ENCODE peak calls at places on chromosome 17, in ten cellular contexts. V is ELR; C is activated naive CD4-positive, alpha-beta T cell treated with Interleukin-2 at 50 U/mL for 16 hours; I is AG04450; F is CD8-positive, alpha-beta memory T cell; Q is stimulated activated CD8-positive, alpha-beta memory T cell treated with anti-CD3 and anti-CD28 coated beads, Interleukin-7, amount 100 ng/mL, for 1 hour; E is HTR-8/SVneo; R is breast epithelium; W is 8988T; M is neuronal stem cell. P is an unnamed sample.

GRCh38 chr17:49935526-49936210 is 33.3 kb upstream of the DLX4 start:
- DNase-seq in V (no peak), C (no peak), I (no peak), F (no peak), Q (no peak), E (no peak), R (no peak), W (no peak), M (no peak), P (no peak)

GRCh38 chr17:45320931-45321461 is 4.2 kb upstream of the MAP3K14 start:
- DNase-seq in V (peak; percentile 100), C (no peak), I (peak; percentile 73), F (no peak), Q (no peak), E (peak; percentile 98), R (no peak), W (peak; percentile 61), M (no peak), P (no peak)

GRCh38 chr17:68382582-68383085 is 74.7 kb downstream of the WIPI1 start:
- DNase-seq in V (peak; percentile 35), C (no peak), I (no peak), F (no peak), Q (no peak), E (no peak), R (no peak), W (no peak), M (no peak), P (no peak)

GRCh38 chr17:28953444-28954118 is 2.3 kb upstream of the PHF12 start:
- DNase-seq in V (peak; percentile 65), C (peak; percentile 49), I (no peak), F (peak; percentile 19), Q (no peak), E (peak; percentile 63), R (no peak), W (peak; percentile 83), M (peak; percentile 83), P (no peak)

GRCh38 chr17:81053043-81053970 is 18.4 kb downstream of the BAIAP2 start:
- DNase-seq in V (no peak), C (no peak), I (no peak), F (no peak), Q (no peak), E (no peak), R (no peak), W (no peak), M (no peak), P (no peak)

GRCh38 chr17:71184716-71185115 is 936.1 kb upstream of the SOX9 start:
- DNase-seq in V (no peak), C (no peak), I (no peak), F (no peak), Q (no peak), E (no peak), R (no peak), W (no peak), M (no peak), P (no peak)

GRCh38 chr17:48539177-48539576 is 5.7 kb downstream of the HOXB2 start:
- DNase-seq in V (peak; percentile 84), C (no peak), I (no peak), F (no peak), Q (no peak), E (peak; percentile 62), R (no peak), W (no peak), M (no peak), P (no peak)

GRCh38 chr17:6084226-6085161 is 14.3 kb downstream of the WSCD1 start:
- DNase-seq in V (no peak), C (no peak), I (no peak), F (no peak), Q (no peak), E (no peak), R (no peak), W (no peak), M (no peak), P (no peak)

GRCh38 chr17:7213895-7214299 is 5.7 kb downstream of the DLG4 start:
- DNase-seq in V (peak; percentile 81), C (no peak), I (no peak), F (no peak), Q (no peak), E (no peak), R (no peak), W (peak; percentile 77), M (peak; percentile 100), P (peak; percentile 71)

GRCh38 chr17:48561894-48562810 is 16.0 kb downstream of the HOXB4 start:
- DNase-seq in V (peak; percentile 52), C (no peak), I (no peak), F (no peak), Q (no peak), E (no peak), R (no peak), W (peak; percentile 93), M (no peak), P (no peak)

GRCh38 chr17:64183815-64184397 is 54.0 kb upstream of the ERN1 start:
- DNase-seq in V (peak; percentile 91), C (peak; percentile 8), I (no peak), F (no peak), Q (no peak), E (no peak), R (no peak), W (no peak), M (no peak), P (no peak)

GRCh38 chr17:27463235-27463677 is 7.0 kb downstream of the KSR1 start:
- DNase-seq in V (no peak), C (no peak), I (no peak), F (no peak), Q (no peak), E (no peak), R (no peak), W (no peak), M (no peak), P (no peak)

GRCh38 chr17:49397586-49397985 is 17.1 kb downstream of the PHB1 start:
- DNase-seq in V (no peak), C (no peak), I (no peak), F (no peak), Q (no peak), E (no peak), R (no peak), W (no peak), M (no peak), P (no peak)

GRCh38 chr17:263773-264172 is 82.3 kb upstream of the DOC2B start:
- DNase-seq in V (no peak), C (no peak), I (no peak), F (no peak), Q (no peak), E (no peak), R (peak; percentile 13), W (no peak), M (no peak), P (no peak)

GRCh38 chr17:59751955-59752413 is 44.5 kb downstream of the VMP1 start:
- DNase-seq in V (no peak), C (peak; percentile 35), I (no peak), F (no peak), Q (no peak), E (no peak), R (no peak), W (no peak), M (no peak), P (no peak)

GRCh38 chr17:27609606-27610303 is 21.2 kb upstream of the LGALS9 start:
- DNase-seq in V (peak; percentile 56), C (no peak), I (no peak), F (no peak), Q (no peak), E (peak; percentile 48), R (no peak), W (peak; percentile 78), M (no peak), P (peak; percentile 67)

GRCh38 chr17:57518587-57519118 is 226.4 kb downstream of the CCDC182 start:
- DNase-seq in V (no peak), C (no peak), I (no peak), F (no peak), Q (no peak), E (no peak), R (no peak), W (no peak), M (no peak), P (no peak)

GRCh38 chr17:72142614-72143013 is 21.8 kb downstream of the SOX9 start:
- DNase-seq in V (no peak), C (no peak), I (no peak), F (no peak), Q (no peak), E (no peak), R (no peak), W (no peak), M (no peak), P (no peak)

GRCh38 chr17:61444831-61445230 is 7.4 kb upstream of the TBX4 start:
- DNase-seq in V (peak; percentile 84), C (no peak), I (no peak), F (no peak), Q (no peak), E (peak; percentile 86), R (no peak), W (no peak), M (no peak), P (peak; percentile 43)

GRCh38 chr17:28534740-28535375 is 17.6 kb downstream of the UNC119 start:
- DNase-seq in V (no peak), C (no peak), I (no peak), F (no peak), Q (no peak), E (no peak), R (no peak), W (peak; percentile 49), M (no peak), P (no peak)

GRCh38 chr17:49414271-49414621 is 436 bp downstream of the PHB1 start:
- DNase-seq in V (peak; percentile 32), C (no peak), I (no peak), F (no peak), Q (no peak), E (no peak), R (no peak), W (no peak), M (no peak), P (no peak)

GRCh38 chr17:50205931-50206505 is 4.6 kb upstream of the COL1A1 start:
- DNase-seq in V (no peak), C (no peak), I (no peak), F (no peak), Q (no peak), E (no peak), R (no peak), W (no peak), M (no peak), P (no peak)

GRCh38 chr17:62700964-62701705 is 73.7 kb downstream of the MRC2 start:
- DNase-seq in V (no peak), C (no peak), I (no peak), F (no peak), Q (no peak), E (no peak), R (no peak), W (no peak), M (no peak), P (no peak)

GRCh38 chr17:83150369-83151055 is 71.1 kb downstream of the METRNL start:
- DNase-seq in V (no peak), C (no peak), I (no peak), F (no peak), Q (no peak), E (no peak), R (peak; percentile 8), W (no peak), M (no peak), P (no peak)

GRCh38 chr17:80804466-80804865 is 187.2 kb upstream of the CHMP6 start:
- DNase-seq in V (no peak), C (no peak), I (no peak), F (no peak), Q (no peak), E (no peak), R (no peak), W (no peak), M (no peak), P (no peak)

GRCh38 chr17:8791910-8792270 is 7.3 kb downstream of the MFSD6L start:
- DNase-seq in V (peak; percentile 79), C (no peak), I (peak; percentile 2), F (no peak), Q (no peak), E (no peak), R (no peak), W (no peak), M (no peak), P (no peak)

GRCh38 chr17:44097110-44097810 is 26.2 kb downstream of the HDAC5 start:
- DNase-seq in V (peak; percentile 82), C (no peak), I (no peak), F (no peak), Q (no peak), E (no peak), R (no peak), W (no peak), M (no peak), P (no peak)

P was measured in HuH-7.5.